ENCODE peak calls at places on chromosomes 5 and 9, in four cellular contexts. O, V, Z and C are unnamed samples.
A peak's percentile ranks its signal among the peaks of the same experiment; 100 is the strongest.

GRCh38 chr5:76483433-76483832 is 80.3 kb downstream of the IQGAP2 start:
- DNase-seq in O (no peak), V (no peak), Z (no peak), C (no peak)

GRCh38 chr9:106675780-106676179 is 187.2 kb upstream of the ZNF462 start:
- DNase-seq in O (no peak), V (no peak), Z (no peak), C (no peak)

GRCh38 chr9:124752967-124753366 is 18.1 kb downstream of the NR6A1 start:
- DNase-seq in O (no peak), V (peak; percentile 29), Z (no peak), C (no peak)

GRCh38 chr9:16150938-16151650 is 598.3 kb downstream of the CCDC171 start:
- DNase-seq in O (no peak), V (peak; percentile 35), Z (no peak), C (no peak)

GRCh38 chr9:104774831-104775573 is 11.1 kb downstream of the NIPSNAP3B start:
- DNase-seq in O (no peak), V (no peak), Z (no peak), C (no peak)

GRCh38 chr5:172005708-172006377 is 595 bp downstream of the FBXW11 start:
- DNase-seq in O (peak; percentile 65), V (peak; percentile 75), Z (peak; percentile 37), C (peak; percentile 62)

GRCh38 chr9:92723801-92724323 is 40.8 kb downstream of the BICD2 start:
- DNase-seq in O (peak; percentile 31), V (peak; percentile 65), Z (no peak), C (no peak)

GRCh38 chr9:82991684-82992083 is 71.3 kb downstream of the RASEF start:
- DNase-seq in O (no peak), V (peak; percentile 30), Z (no peak), C (no peak)

GRCh38 chr5:171610686-171611085 is 174.9 kb upstream of the SMIM23 start:
- DNase-seq in O (no peak), V (no peak), Z (no peak), C (no peak)

GRCh38 chr9:100602302-100602930 is 24.5 kb downstream of the CAVIN4 start:
- DNase-seq in O (no peak), V (peak; percentile 45), Z (no peak), C (no peak)

GRCh38 chr9:5455181-5455580 is 4.8 kb downstream of the CD274 start:
- DNase-seq in O (no peak), V (no peak), Z (no peak), C (no peak)

GRCh38 chr5:150640311-150641005 is at the start of gene SYNPO:
- DNase-seq in O (no peak), V (peak; percentile 63), Z (no peak), C (peak; percentile 87)

GRCh38 chr5:54520940-54521339 is 3.4 kb downstream of the SNX18 start:
- DNase-seq in O (no peak), V (no peak), Z (no peak), C (no peak)

GRCh38 chr5:99763021-99763814 is 772.0 kb upstream of the FAM174A start:
- DNase-seq in O (no peak), V (no peak), Z (no peak), C (no peak)

GRCh38 chr5:127014573-127014972 is 15.8 kb downstream of the MARCHF3 start:
- DNase-seq in O (no peak), V (no peak), Z (no peak), C (no peak)

GRCh38 chr9:592225-592624 is 249.3 kb upstream of the DMRT1 start:
- DNase-seq in O (no peak), V (no peak), Z (peak; percentile 54), C (no peak)

GRCh38 chr5:141567513-141568117 is 51.2 kb downstream of the DIAPH1 start:
- DNase-seq in O (no peak), V (peak; percentile 47), Z (no peak), C (no peak)

GRCh38 chr9:115364991-115365390 is 247.0 kb upstream of the TNC start:
- DNase-seq in O (no peak), V (no peak), Z (no peak), C (no peak)

GRCh38 chr5:75612211-75612579 is 942 bp downstream of the ANKDD1B start:
- DNase-seq in O (no peak), V (no peak), Z (no peak), C (no peak)

GRCh38 chr9:137705443-137705863 is 86.6 kb downstream of the EHMT1 start:
- DNase-seq in O (no peak), V (no peak), Z (peak; percentile 62), C (no peak)

GRCh38 chr5:37554938-37555337 is 175.8 kb downstream of the WDR70 start:
- DNase-seq in O (no peak), V (peak; percentile 14), Z (no peak), C (no peak)

GRCh38 chr9:125524522-125524921 is 182.5 kb downstream of the MAPKAP1 start:
- DNase-seq in O (peak; percentile 52), V (no peak), Z (no peak), C (no peak)

GRCh38 chr5:119070578-119070827 is 384 bp upstream of the DMXL1 start:
- DNase-seq in O (no peak), V (peak; percentile 67), Z (peak; percentile 90), C (no peak)
- TF ChIP-seq EP300 in O (no peak), V (no peak), Z (no peak), C (no peak)

DNA sequence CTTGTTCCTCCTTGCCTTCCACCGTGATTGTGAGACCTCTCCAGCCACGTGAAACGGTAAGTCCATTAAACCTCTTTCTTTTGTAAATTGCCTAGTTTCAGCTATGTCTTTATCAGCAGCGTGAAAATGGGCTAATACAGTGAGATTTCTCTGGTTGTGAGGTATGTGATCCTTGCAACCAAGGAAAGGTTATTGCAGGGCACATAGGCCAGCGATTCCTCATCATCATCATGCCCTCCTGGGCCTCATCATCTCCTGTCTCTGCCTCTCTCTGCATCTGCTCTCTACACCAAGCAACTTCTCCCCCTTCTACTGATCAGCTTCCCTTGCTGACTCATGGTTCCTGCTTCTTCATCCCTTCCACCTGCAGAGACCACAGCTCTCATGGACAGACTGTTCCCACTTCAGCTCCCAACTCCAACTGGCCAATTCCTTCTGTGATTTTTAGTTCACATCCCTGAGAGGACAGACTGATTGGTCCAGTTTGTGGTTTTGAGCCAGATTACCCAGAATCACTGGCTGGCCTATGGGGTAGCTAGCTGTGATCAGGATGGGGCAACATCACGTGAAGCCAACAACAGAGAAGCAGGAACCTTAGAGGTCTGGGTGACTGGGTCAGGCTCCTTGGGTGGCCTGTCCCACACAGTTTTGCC is 53.1 kb downstream of the LIX1 start:
- DNase-seq in O (no peak), V (no peak), Z (no peak), C (no peak)
- H3K36me3 ChIP-seq in O (peaks cover 10% of the 10 kb centered on the region), V (no peaks in the 10 kb centered on the region), Z (no peaks in the 10 kb centered on the region), C (no peaks in the 10 kb centered on the region)

GRCh38 chr5:17149786-17150185 is 67.6 kb upstream of the BASP1 start:
- DNase-seq in O (no peak), V (no peak), Z (no peak), C (no peak)

GRCh38 chr5:17150498-17150897 is 66.9 kb upstream of the BASP1 start:
- DNase-seq in O (no peak), V (no peak), Z (no peak), C (no peak)

GRCh38 chr5:17146280-17146841 is 71.1 kb upstream of the BASP1 start:
- DNase-seq in O (no peak), V (no peak), Z (no peak), C (no peak)

GRCh38 chr5:17148481-17148880 is 69.0 kb upstream of the BASP1 start:
- DNase-seq in O (no peak), V (no peak), Z (no peak), C (no peak)

DNA sequence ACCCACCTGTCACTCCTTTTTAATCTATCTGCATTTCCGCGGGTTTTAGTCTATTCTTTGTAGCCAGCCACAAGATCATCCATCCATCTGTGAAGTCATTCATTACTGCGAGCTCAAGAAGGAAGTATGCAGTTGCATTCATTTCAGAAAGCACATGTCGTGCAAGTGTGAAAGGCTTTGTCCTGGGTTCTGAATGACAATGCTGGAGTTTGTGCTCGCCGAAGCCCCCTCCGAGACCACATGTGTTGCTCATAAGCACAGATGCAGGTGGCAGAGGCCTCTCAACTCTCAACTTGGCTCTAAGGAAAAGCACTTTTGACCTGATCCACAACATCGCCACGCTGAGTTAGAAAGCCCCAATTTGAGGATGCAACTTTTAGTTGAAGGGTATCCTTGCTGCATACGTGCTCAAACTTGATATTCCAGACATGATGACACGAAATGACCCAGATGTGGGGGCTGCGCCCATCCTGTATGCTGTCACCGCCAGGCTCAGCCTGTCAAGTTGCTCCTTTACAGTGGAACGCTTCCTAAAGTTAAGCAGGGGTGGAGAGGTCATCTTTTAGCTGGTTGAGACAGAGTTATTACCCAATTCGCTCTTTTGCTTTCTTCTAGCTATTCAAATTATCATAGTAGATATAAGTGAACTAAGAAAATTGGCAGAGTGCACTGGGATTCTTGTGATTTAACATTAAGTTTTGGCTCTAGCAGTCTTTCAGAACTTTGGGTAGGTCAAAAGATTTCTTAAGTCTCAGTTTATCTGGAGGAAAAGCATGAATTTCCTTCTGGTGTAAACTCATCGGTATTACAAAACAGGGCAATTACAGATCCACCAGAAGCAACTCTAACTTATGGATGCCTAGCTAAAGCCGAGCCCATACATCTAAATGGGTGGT is 70.0 kb upstream of the BASP1 start:
- DNase-seq in O (no peak), V (no peak), Z (no peak), C (no peak)
- TF ChIP-seq CTCF in O (no peak), V (no peak), Z (no peak), C (no peak)

GRCh38 chr5:73565166-73565968 is at the start of the genes ANKRA2 and UTP15:
- DNase-seq in O (peak; percentile 99), V (peak; percentile 91), Z (peak; percentile 100), C (peak; percentile 99)
- TF ChIP-seq EP300 in O (no peak), V (no peak), Z (no peak), C (peak; percentile 44)

DNA sequence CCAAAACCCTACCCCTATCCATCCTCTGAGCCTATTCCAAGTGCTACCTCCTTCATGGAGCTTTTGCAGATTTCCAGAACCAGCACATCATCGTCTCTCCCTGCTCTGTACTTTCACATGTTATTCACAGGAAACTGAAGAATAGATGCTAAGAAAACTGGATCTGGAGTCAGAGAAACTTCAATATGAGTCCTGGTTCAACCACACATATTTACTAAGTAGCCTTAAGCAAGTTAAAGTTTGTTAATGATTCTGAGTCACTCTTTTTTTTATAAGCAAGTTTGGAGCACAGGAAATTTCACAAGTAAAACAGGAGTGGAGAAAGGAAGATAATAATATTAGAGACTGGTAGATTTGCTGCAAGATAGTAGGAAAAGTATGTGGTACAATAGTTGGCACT is 92.2 kb downstream of the STRBP start:
- DNase-seq in O (no peak), V (no peak), Z (no peak), C (no peak)
- H3K36me3 ChIP-seq in O (no peaks in the 10 kb centered on the region), V (peaks cover 7% of the 10 kb centered on the region), Z (no peaks in the 10 kb centered on the region), C (no peaks in the 10 kb centered on the region)

DNA sequence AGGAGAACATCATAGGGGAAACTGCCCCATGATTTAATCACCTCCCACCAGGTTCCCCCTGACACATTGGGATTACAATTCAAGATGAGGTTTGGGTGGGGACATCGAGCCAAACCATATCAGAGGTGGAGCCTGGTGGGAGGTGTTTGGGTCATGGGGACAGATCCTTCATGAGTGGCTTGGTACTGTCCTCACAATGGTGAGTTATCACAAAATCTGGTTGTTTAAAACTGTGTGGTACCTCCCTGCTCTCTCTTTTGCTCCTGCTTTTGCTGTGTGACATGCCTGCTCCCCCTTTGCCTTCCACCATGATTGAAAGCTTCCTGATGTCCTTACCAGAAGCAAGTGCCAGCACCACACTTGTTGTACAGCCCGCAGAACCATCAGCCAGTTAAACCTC is 16.2 kb upstream of the ZFR start:
- DNase-seq in O (no peak), V (no peak), Z (no peak), C (no peak)
- TF ChIP-seq CTCF in O (no peak), V (no peak), Z (no peak), C (no peak)

GRCh38 chr9:134189475-134190231 is 25.3 kb upstream of the RNU6ATAC start:
- DNase-seq in O (no peak), V (peak; percentile 25), Z (no peak), C (peak; percentile 66)
- TF ChIP-seq EP300 in O (no peak), V (no peak), Z (no peak), C (no peak)